ENCODE peak calls at places on chromosomes 3 and 15, in five cellular contexts. I, E, P, S and X are unnamed samples.

GRCh38 chr3:27353221-27353620 is 16.0 kb downstream of the NEK10 start:
- DNase-seq in I (no peak), E (peak), P (no peak), S (no peak), X (no peak)

GRCh38 chr15:92902723-92903587 is 2.8 kb downstream of the CHD2 start:
- DNase-seq in I (no peak), E (no peak), P (no peak), S (no peak), X (no peak)

GRCh38 chr15:63198315-63198714 is 8.9 kb downstream of the RAB8B start:
- DNase-seq in I (no peak), E (peak), P (no peak), S (no peak), X (no peak)

GRCh38 chr15:32893412-32893811 is 175.6 kb downstream of the GREM1 start:
- DNase-seq in I (no peak), E (peak), P (no peak), S (no peak), X (no peak)

GRCh38 chr3:88059380-88060160 is 515 bp downstream of the ZNF654 start:
- DNase-seq in I (no peak), E (no peak), P (no peak), S (no peak), X (peak)

GRCh38 chr15:89333959-89334509 is 590 bp downstream of the POLG start:
- DNase-seq in I (no peak), E (no peak), P (no peak), S (no peak), X (no peak)

GRCh38 chr3:112634786-112635541 is 6.0 kb downstream of the CCDC80 start:
- DNase-seq in I (no peak), E (no peak), P (no peak), S (no peak), X (no peak)

GRCh38 chr3:147389265-147390175 is 16.8 kb downstream of the ZIC4 start:
- DNase-seq in I (no peak), E (no peak), P (no peak), S (no peak), X (no peak)

GRCh38 chr3:171531716-171532115 is 71.5 kb upstream of the TNIK start:
- DNase-seq in I (no peak), E (no peak), P (no peak), S (no peak), X (no peak)

GRCh38 chr15:85381850-85382751 is 1.7 kb downstream of the AKAP13 start:
- DNase-seq in I (no peak), E (peak), P (no peak), S (no peak), X (peak)

GRCh38 chr3:169662215-169663070 is 1.1 kb downstream of the MECOM start:
- DNase-seq in I (no peak), E (peak), P (peak), S (peak), X (peak)

GRCh38 chr15:64825431-64826294 is at the start of gene PIF1:
- DNase-seq in I (peak), E (peak), P (peak), S (peak), X (peak)

GRCh38 chr3:129343643-129344360 is 65.1 kb downstream of the HMCES start:
- DNase-seq in I (no peak), E (peak), P (peak), S (peak), X (peak)

GRCh38 chr15:69532066-69532465 is 79.4 kb downstream of the RPLP1 start:
- DNase-seq in I (no peak), E (no peak), P (no peak), S (no peak), X (no peak)

GRCh38 chr15:79863886-79864285 is 32.9 kb downstream of the MTHFS start:
- DNase-seq in I (no peak), E (peak), P (no peak), S (no peak), X (no peak)

GRCh38 chr15:63599401-63600000 is 2.3 kb downstream of the FBXL22 start:
- DNase-seq in I (no peak), E (peak), P (no peak), S (no peak), X (peak)

GRCh38 chr15:64842099-64842940 is 605 bp downstream of the PLEKHO2 start:
- DNase-seq in I (no peak), E (no peak), P (no peak), S (no peak), X (no peak)

GRCh38 chr3:71102111-71103039 is 481.2 kb downstream of the FOXP1 start:
- DNase-seq in I (peak), E (peak), P (no peak), S (no peak), X (no peak)

GRCh38 chr3:32137870-32138269 is 31.4 kb downstream of the GPD1L start:
- DNase-seq in I (no peak), E (no peak), P (no peak), S (no peak), X (no peak)

DNA sequence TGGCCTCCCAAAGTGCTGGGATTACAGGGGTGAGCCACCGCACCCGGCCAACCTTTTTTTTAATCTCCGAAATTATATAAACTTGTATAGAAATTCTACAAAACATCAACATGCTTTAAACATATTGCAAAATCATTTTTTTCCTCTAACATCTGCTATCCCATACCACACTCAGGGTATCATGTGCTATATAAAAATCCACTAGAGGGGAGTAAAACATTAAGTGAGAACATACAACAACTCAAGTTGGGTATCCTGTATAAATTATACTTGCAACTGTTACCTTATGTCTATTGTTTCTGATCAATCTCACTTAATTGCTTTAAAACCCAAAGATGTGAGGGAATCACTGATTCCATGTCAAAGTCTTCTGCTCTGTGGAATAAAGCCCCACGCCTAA is 71.9 kb upstream of the FBN1 start:
- DNase-seq in I (no peak), E (peak), P (no peak), S (no peak), X (no peak)
- TF ChIP-seq CTCF in I (no peak), E (peak), P (peak), S (no peak), X (no peak)

GRCh38 chr3:65666426-65667091 is 372.2 kb downstream of the MAGI1 start:
- DNase-seq in I (no peak), E (no peak), P (no peak), S (no peak), X (no peak)
- TF ChIP-seq CTCF in I (no peak), E (no peak), P (peak), S (no peak), X (no peak)

DNA sequence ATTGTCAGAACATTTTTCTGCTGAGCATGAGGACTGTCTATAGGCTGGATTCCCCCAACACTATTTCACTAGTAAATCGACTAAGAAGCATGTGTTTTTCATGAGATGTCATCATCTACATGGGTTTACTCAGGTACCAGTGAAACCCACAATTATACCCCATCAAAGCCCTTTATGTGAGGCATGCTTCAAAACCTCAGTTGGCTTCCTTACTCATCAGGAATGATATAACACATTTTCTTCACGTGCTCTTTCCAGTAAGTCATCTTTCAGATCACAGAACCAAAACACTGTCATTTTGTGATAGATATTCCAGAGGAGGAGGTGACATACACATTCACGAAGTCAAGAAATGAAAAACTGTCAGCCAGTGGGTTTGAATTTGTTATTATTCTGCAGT is 116.5 kb downstream of the ANO10 start:
- DNase-seq in I (no peak), E (peak), P (no peak), S (no peak), X (no peak)
- TF ChIP-seq CTCF in I (no peak), E (no peak), P (no peak), S (no peak), X (no peak)

DNA sequence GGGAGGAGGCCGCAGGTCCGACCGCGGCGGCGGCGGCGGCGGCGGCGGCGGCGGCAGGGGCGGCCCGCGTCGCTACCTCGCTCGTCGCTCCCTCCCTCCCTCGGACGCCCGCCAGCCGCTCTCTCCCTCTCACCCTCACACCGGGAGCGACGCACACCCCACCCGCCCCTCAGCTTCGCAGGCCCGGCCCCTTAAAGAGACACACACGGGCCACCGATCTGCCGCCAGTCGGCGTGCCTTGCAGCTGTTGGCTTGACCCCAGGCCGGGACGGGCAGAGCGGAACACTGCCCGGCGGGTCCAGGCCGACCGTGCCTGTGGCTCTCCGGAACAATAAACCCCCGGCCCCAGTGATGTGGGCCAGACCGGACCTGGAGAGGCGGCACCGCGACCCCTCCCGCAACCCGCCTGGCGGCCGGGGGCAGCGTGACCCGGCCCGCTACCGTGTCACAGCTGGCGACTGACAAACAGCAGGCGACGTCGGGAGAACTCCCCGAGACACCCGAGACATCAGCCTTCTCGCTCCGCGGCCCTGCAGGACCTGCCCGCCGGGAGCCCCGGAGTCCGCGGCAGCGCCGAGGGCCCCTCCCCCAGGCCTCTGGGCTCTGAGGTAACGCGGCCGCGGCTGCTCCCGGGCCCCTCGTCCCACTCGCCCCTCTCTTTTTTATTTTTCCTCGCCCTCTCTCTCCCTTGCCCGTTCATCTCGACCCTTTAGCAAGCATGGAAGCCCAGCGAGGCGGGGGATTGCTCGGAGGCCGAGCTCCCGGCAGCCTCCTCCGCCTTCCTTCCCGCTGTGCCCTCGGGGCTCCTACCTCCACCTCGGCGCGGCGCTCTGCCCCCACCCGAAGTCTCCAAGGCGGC is at the start of gene SETD2:
- DNase-seq in I (peak), E (peak), P (peak), S (peak), X (peak)
- TF ChIP-seq CTCF in I (peak), E (peak), P (no peak), S (peak), X (peak)

GRCh38 chr3:153835540-153835939 is 285.6 kb upstream of the ARHGEF26 start:
- DNase-seq in I (no peak), E (no peak), P (no peak), S (no peak), X (no peak)
- TF ChIP-seq CTCF in I (no peak), E (no peak), P (peak), S (no peak), X (no peak)

GRCh38 chr15:54792526-54792925 is 404.2 kb downstream of the RSL24D1 start:
- DNase-seq in I (no peak), E (no peak), P (no peak), S (no peak), X (no peak)

GRCh38 chr15:54790693-54791092 is 406.0 kb downstream of the RSL24D1 start:
- DNase-seq in I (no peak), E (no peak), P (no peak), S (no peak), X (no peak)

GRCh38 chr15:54789377-54789776 is 407.4 kb downstream of the RSL24D1 start:
- DNase-seq in I (no peak), E (no peak), P (no peak), S (no peak), X (no peak)
- TF ChIP-seq CTCF in I (no peak), E (no peak), P (no peak), S (no peak), X (no peak)